ENCODE peak calls at places on chromosomes 6 and 20, in four cellular contexts. One of them, this sample, is unnamed.

GRCh38 chr20:1405801-1406200 is 12.9 kb upstream of the FKBP1A start:
- DNase-seq in adrenal gland: no peak
- DNase-seq in tibial nerve: no peak
- DNase-seq in psoas muscle: no peak
- DNase-seq in this sample: no peak

GRCh38 chr20:31587545-31588389 is 17.3 kb upstream of the ID1 start:
- DNase-seq in adrenal gland: no peak
- DNase-seq in tibial nerve: no peak
- DNase-seq in psoas muscle: peak; percentile 56
- DNase-seq in this sample: no peak

GRCh38 chr6:154297711-154298110 is 58.9 kb downstream of the IPCEF1 start:
- DNase-seq in psoas muscle: no peak
- DNase-seq in adrenal gland: no peak
- DNase-seq in tibial nerve: no peak
- DNase-seq in this sample: no peak

GRCh38 chr20:14434379-14435136 is 97.1 kb upstream of the FLRT3 start:
- DNase-seq in psoas muscle: no peak
- DNase-seq in tibial nerve: no peak
- DNase-seq in adrenal gland: no peak
- DNase-seq in this sample: no peak

GRCh38 chr6:71349395-71349794 is 60.8 kb downstream of the OGFRL1 start:
- DNase-seq in psoas muscle: no peak
- DNase-seq in adrenal gland: no peak
- DNase-seq in tibial nerve: no peak
- DNase-seq in this sample: no peak

GRCh38 chr6:99189823-99190721 is 159.4 kb downstream of the FAXC start:
- DNase-seq in tibial nerve: no peak
- DNase-seq in psoas muscle: no peak
- DNase-seq in adrenal gland: no peak
- DNase-seq in this sample: no peak

GRCh38 chr6:89413006-89413400 is 930 bp upstream of the RRAGD start:
- DNase-seq in tibial nerve: no peak
- DNase-seq in adrenal gland: no peak
- DNase-seq in psoas muscle: no peak
- DNase-seq in this sample: no peak

GRCh38 chr6:159654483-159655098 is 38.5 kb downstream of the SOD2 start:
- DNase-seq in tibial nerve: no peak
- DNase-seq in adrenal gland: no peak
- DNase-seq in psoas muscle: no peak
- DNase-seq in this sample: no peak

GRCh38 chr6:17349437-17349836 is 44.0 kb upstream of the CAP2 start:
- DNase-seq in adrenal gland: no peak
- DNase-seq in psoas muscle: no peak
- DNase-seq in tibial nerve: no peak
- DNase-seq in this sample: no peak

GRCh38 chr6:1609662-1610496 is at the start of gene FOXC1:
- DNase-seq in psoas muscle: peak; percentile 90
- DNase-seq in tibial nerve: peak; percentile 88
- DNase-seq in adrenal gland: peak; percentile 92
- DNase-seq in this sample: peak; percentile 95

GRCh38 chr6:13445005-13445743 is 42.2 kb downstream of the GFOD1 start:
- DNase-seq in adrenal gland: peak; percentile 43
- DNase-seq in psoas muscle: peak; percentile 58
- DNase-seq in tibial nerve: peak; percentile 53
- DNase-seq in this sample: no peak

GRCh38 chr20:44401052-44401769 is 45.7 kb downstream of the HNF4A start:
- DNase-seq in adrenal gland: no peak
- DNase-seq in psoas muscle: no peak
- DNase-seq in tibial nerve: no peak
- DNase-seq in this sample: no peak

GRCh38 chr20:5001174-5002076 is at the start of gene SLC23A2:
- DNase-seq in psoas muscle: peak; percentile 46
- DNase-seq in adrenal gland: peak; percentile 51
- DNase-seq in tibial nerve: no peak
- DNase-seq in this sample: no peak

GRCh38 chr20:20780127-20780822 is 67.8 kb upstream of the RALGAPA2 start:
- DNase-seq in tibial nerve: peak; percentile 47
- DNase-seq in psoas muscle: peak; percentile 91
- DNase-seq in adrenal gland: peak; percentile 38
- DNase-seq in this sample: peak; percentile 87

GRCh38 chr6:53070808-53071207 is 5.6 kb downstream of the FBXO9 start:
- DNase-seq in psoas muscle: no peak
- DNase-seq in tibial nerve: no peak
- DNase-seq in adrenal gland: no peak
- DNase-seq in this sample: no peak

GRCh38 chr6:147506704-147507114 is 1.8 kb upstream of the SAMD5 start:
- DNase-seq in psoas muscle: peak; percentile 70
- DNase-seq in tibial nerve: peak; percentile 38
- DNase-seq in adrenal gland: peak; percentile 72
- DNase-seq in this sample: no peak

GRCh38 chr6:170185175-170185970 is 105.5 kb downstream of the DLL1 start:
- DNase-seq in tibial nerve: no peak
- DNase-seq in psoas muscle: no peak
- DNase-seq in adrenal gland: no peak
- DNase-seq in this sample: no peak

GRCh38 chr20:25294459-25295385 is 46.8 kb downstream of the PYGB start:
- DNase-seq in psoas muscle: peak; percentile 51
- DNase-seq in tibial nerve: no peak
- DNase-seq in adrenal gland: no peak
- DNase-seq in this sample: no peak

GRCh38 chr6:149170564-149171452 is 146.7 kb upstream of the TAB2 start:
- DNase-seq in psoas muscle: peak; percentile 13
- DNase-seq in adrenal gland: peak; percentile 28
- DNase-seq in tibial nerve: no peak
- DNase-seq in this sample: no peak

GRCh38 chr20:62063601-62063980 is 2.1 kb downstream of the TAF4 start:
- DNase-seq in adrenal gland: no peak
- DNase-seq in psoas muscle: no peak
- DNase-seq in tibial nerve: no peak
- DNase-seq in this sample: no peak

GRCh38 chr6:42104095-42104806 is 38.2 kb downstream of the C6orf132 start:
- DNase-seq in tibial nerve: peak; percentile 57
- DNase-seq in psoas muscle: peak; percentile 76
- DNase-seq in adrenal gland: peak; percentile 85
- DNase-seq in this sample: peak; percentile 76

GRCh38 chr20:25238319-25239037 is 9.4 kb upstream of the PYGB start:
- DNase-seq in psoas muscle: no peak
- DNase-seq in adrenal gland: no peak
- DNase-seq in tibial nerve: no peak
- DNase-seq in this sample: no peak

GRCh38 chr6:338815-339262 is 46.6 kb downstream of the DUSP22 start:
- DNase-seq in adrenal gland: no peak
- DNase-seq in psoas muscle: no peak
- DNase-seq in tibial nerve: no peak
- DNase-seq in this sample: no peak

GRCh38 chr6:16257999-16258708 is 19.8 kb downstream of the GMPR start:
- DNase-seq in tibial nerve: no peak
- DNase-seq in psoas muscle: no peak
- DNase-seq in adrenal gland: no peak
- DNase-seq in this sample: no peak

GRCh38 chr20:1894471-1894950 is 696 bp upstream of the SIRPA start:
- DNase-seq in adrenal gland: peak; percentile 69
- DNase-seq in tibial nerve: no peak
- DNase-seq in psoas muscle: peak; percentile 77
- DNase-seq in this sample: no peak

GRCh38 chr6:137869781-137870180 is 2.7 kb downstream of the TNFAIP3 start:
- DNase-seq in tibial nerve: no peak
- DNase-seq in adrenal gland: no peak
- DNase-seq in psoas muscle: no peak
- DNase-seq in this sample: no peak

GRCh38 chr6:16334671-16335070 is 96.3 kb downstream of the GMPR start:
- DNase-seq in adrenal gland: peak; percentile 93
- DNase-seq in tibial nerve: peak; percentile 62
- DNase-seq in psoas muscle: peak; percentile 76
- DNase-seq in this sample: peak; percentile 79

GRCh38 chr20:36120991-36121390 is 33.5 kb upstream of the EPB41L1 start:
- DNase-seq in tibial nerve: no peak
- DNase-seq in psoas muscle: no peak
- DNase-seq in adrenal gland: no peak
- DNase-seq in this sample: no peak

GRCh38 chr6:151199976-151200375 is 39.8 kb upstream of the AKAP12 start:
- DNase-seq in psoas muscle: no peak
- DNase-seq in tibial nerve: no peak
- DNase-seq in adrenal gland: no peak
- DNase-seq in this sample: no peak

GRCh38 chr6:149900620-149901443 is 2.9 kb upstream of the RAET1E start:
- DNase-seq in adrenal gland: no peak
- DNase-seq in tibial nerve: no peak
- DNase-seq in psoas muscle: no peak
- DNase-seq in this sample: peak; percentile 54

GRCh38 chr6:143805832-143806281 is 37.3 kb upstream of the LTV1 start:
- DNase-seq in adrenal gland: no peak
- DNase-seq in tibial nerve: no peak
- DNase-seq in psoas muscle: no peak
- DNase-seq in this sample: no peak

GRCh38 chr6:125596020-125596419 is 153.4 kb upstream of the HEY2 start:
- DNase-seq in psoas muscle: no peak
- DNase-seq in tibial nerve: no peak
- DNase-seq in adrenal gland: no peak
- DNase-seq in this sample: no peak

GRCh38 chr6:83258517-83258916 is 65.4 kb downstream of the RWDD2A start:
- DNase-seq in tibial nerve: no peak
- DNase-seq in adrenal gland: no peak
- DNase-seq in psoas muscle: no peak
- DNase-seq in this sample: no peak

GRCh38 chr20:51750037-51750769 is 18.0 kb downstream of the ATP9A start:
- DNase-seq in adrenal gland: peak; percentile 90
- DNase-seq in tibial nerve: no peak
- DNase-seq in psoas muscle: peak; percentile 73
- DNase-seq in this sample: peak; percentile 80

DNA sequence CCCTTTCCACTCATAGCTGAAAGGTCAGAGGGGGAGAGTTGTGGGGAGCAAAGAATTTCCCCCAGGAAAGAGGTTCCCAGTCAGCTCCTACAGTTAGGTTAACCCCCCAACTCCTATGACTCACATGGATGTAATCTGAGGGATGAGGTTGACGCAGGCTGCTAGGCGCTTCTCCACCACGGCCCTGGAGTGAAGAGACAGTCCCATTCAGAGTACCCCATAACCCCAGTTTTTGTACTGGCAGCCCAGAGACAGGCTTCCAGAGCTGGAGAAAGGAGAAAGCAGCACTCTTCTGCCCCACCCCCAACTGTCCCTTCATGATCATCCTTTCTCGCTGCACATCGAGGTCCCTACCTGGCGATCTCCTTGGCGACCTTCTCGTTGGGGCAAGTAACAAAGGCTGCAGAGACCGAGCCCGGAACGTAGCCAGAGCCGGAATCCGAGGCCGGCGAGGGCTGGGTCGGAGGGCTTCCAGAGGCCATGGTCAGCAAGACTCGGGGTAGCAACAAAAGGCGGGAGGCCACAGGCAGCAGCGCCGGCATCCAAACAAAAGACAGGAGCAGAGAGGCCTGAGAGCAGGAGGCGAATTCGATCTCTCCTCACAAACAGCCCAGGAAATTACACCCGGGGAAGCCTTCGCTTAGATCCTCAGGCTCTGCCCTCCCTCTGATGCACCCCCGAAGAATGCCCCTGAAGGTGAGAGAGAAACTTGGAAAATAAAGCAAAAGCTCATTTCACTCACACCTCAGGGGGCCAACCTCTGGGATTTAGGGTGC is 592 bp downstream of the CUTA start:
- DNase-seq in adrenal gland: peak; percentile 70
- DNase-seq in psoas muscle: no peak
- DNase-seq in tibial nerve: no peak
- DNase-seq in this sample: no peak
- H3K4me1 ChIP-seq in adrenal gland: peaks cover 26% of the 10 kb centered on the region
- H3K4me1 ChIP-seq in psoas muscle: peaks cover 18% of the 10 kb centered on the region
- H3K4me1 ChIP-seq in tibial nerve: peaks cover 71% of the 10 kb centered on the region
- H3K4me1 ChIP-seq in this sample: peaks cover 46% of the 10 kb centered on the region

GRCh38 chr6:39889229-39889628 is 45.0 kb downstream of the MOCS1 start:
- DNase-seq in tibial nerve: no peak
- DNase-seq in psoas muscle: no peak
- DNase-seq in adrenal gland: no peak
- DNase-seq in this sample: no peak
- TF ChIP-seq CTCF in tibial nerve: no peak
- TF ChIP-seq CTCF in psoas muscle: no peak
- TF ChIP-seq CTCF in adrenal gland: no peak
- TF ChIP-seq CTCF in this sample: no peak

GRCh38 chr6:2876210-2877056 is 26.7 kb downstream of the SERPINB9 start:
- DNase-seq in tibial nerve: no peak
- DNase-seq in psoas muscle: peak; percentile 71
- DNase-seq in adrenal gland: peak; percentile 94
- DNase-seq in this sample: peak; percentile 73

GRCh38 chr6:2881358-2881885 is 21.7 kb downstream of the SERPINB9 start:
- DNase-seq in psoas muscle: no peak
- DNase-seq in adrenal gland: no peak
- DNase-seq in tibial nerve: no peak
- DNase-seq in this sample: no peak

GRCh38 chr6:2877057-2877882 is 25.8 kb downstream of the SERPINB9 start:
- DNase-seq in tibial nerve: no peak
- DNase-seq in psoas muscle: no peak
- DNase-seq in adrenal gland: peak; percentile 40
- DNase-seq in this sample: no peak

GRCh38 chr6:2875840-2876207 is 27.3 kb downstream of the SERPINB9 start:
- DNase-seq in tibial nerve: no peak
- DNase-seq in adrenal gland: peak; percentile 54
- DNase-seq in psoas muscle: no peak
- DNase-seq in this sample: no peak

DNA sequence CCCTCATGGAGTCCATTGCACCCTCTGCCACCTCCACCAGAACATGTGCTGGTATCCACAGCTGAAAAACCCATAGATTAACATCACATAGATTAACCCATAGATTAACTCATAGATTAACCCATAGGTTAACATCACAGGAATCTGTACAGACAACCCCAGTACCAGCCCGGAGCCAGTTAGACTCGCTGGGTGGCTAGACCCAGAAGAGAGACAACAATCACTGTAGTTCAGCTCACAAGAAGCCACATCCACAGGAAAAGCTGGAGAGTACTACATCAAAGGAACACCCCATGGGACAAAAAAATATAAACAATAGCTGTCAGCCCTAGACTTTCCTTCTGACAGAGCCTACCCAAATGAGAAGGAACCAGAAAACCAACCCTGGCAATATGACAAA is 25.1 kb downstream of the SERPINB9 start:
- DNase-seq in psoas muscle: no peak
- DNase-seq in adrenal gland: no peak
- DNase-seq in tibial nerve: no peak
- DNase-seq in this sample: no peak
- H3K27ac ChIP-seq in psoas muscle: no peak overlapping the region
- H3K27ac ChIP-seq in adrenal gland: peak overlapping the region; percentile 85
- H3K27ac ChIP-seq in tibial nerve: peak overlapping the region; percentile 86
- H3K27ac ChIP-seq in this sample: no peak overlapping the region

GRCh38 chr20:10666221-10667076 is 7.3 kb downstream of the JAG1 start:
- DNase-seq in adrenal gland: no peak
- DNase-seq in tibial nerve: no peak
- DNase-seq in psoas muscle: no peak
- DNase-seq in this sample: peak; percentile 57

GRCh38 chr20:10667077-10667401 is 6.8 kb downstream of the JAG1 start:
- DNase-seq in psoas muscle: peak; percentile 59
- DNase-seq in adrenal gland: no peak
- DNase-seq in tibial nerve: no peak
- DNase-seq in this sample: peak; percentile 73

GRCh38 chr20:10665791-10666190 is 8.0 kb downstream of the JAG1 start:
- DNase-seq in psoas muscle: no peak
- DNase-seq in adrenal gland: no peak
- DNase-seq in tibial nerve: no peak
- DNase-seq in this sample: no peak

GRCh38 chr20:10662661-10663458 is 10.9 kb downstream of the JAG1 start:
- DNase-seq in tibial nerve: no peak
- DNase-seq in psoas muscle: no peak
- DNase-seq in adrenal gland: no peak
- DNase-seq in this sample: peak; percentile 58

GRCh38 chr20:10665027-10665561 is 8.7 kb downstream of the JAG1 start:
- DNase-seq in tibial nerve: no peak
- DNase-seq in adrenal gland: no peak
- DNase-seq in psoas muscle: no peak
- DNase-seq in this sample: no peak
- H3K4me1 ChIP-seq in tibial nerve: peaks cover 92% of the 10 kb centered on the region
- H3K4me1 ChIP-seq in adrenal gland: peaks cover 17% of the 10 kb centered on the region
- H3K4me1 ChIP-seq in psoas muscle: peaks cover 58% of the 10 kb centered on the region
- H3K4me1 ChIP-seq in this sample: no peaks in the 10 kb centered on the region